ENCODE peak calls at places on chromosomes 13 and 19, in ten cellular contexts. L, Z, G, T, D, H, X, K, C and R are unnamed samples.

GRCh38 chr13:83618966-83619365 is 263.3 kb downstream of the SLITRK1 start:
- DNase-seq in L (no peak), Z (no peak), G (no peak), T (no peak), D (no peak), H (no peak), X (peak), K (no peak), C (no peak), R (no peak)

GRCh38 chr19:40467007-40467565 is 285 bp downstream of the SPTBN4 start:
- DNase-seq in L (no peak), Z (no peak), G (peak), T (no peak), D (no peak), H (no peak), X (no peak), K (no peak), C (no peak), R (no peak)

GRCh38 chr13:29752175-29752574 is 98.2 kb downstream of the UBL3 start:
- DNase-seq in L (peak), Z (no peak), G (no peak), T (no peak), D (no peak), H (peak), X (no peak), K (no peak), C (no peak), R (no peak)

GRCh38 chr13:43132228-43132627 is 108.8 kb downstream of the DNAJC15 start:
- DNase-seq in L (peak), Z (no peak), G (peak), T (no peak), D (no peak), H (peak), X (peak), K (no peak), C (no peak), R (no peak)

GRCh38 chr19:47227347-47228167 is 3.4 kb downstream of the BBC3 start:
- DNase-seq in L (peak), Z (peak), G (peak), T (peak), D (no peak), H (peak), X (peak), K (peak), C (peak), R (peak)

GRCh38 chr19:7928741-7929701 is 3.1 kb upstream of the CTXN1 start:
- DNase-seq in L (peak), Z (no peak), G (peak), T (no peak), D (no peak), H (peak), X (peak), K (no peak), C (peak), R (no peak)

GRCh38 chr19:15107056-15108010 is at the start of gene SYDE1:
- DNase-seq in L (no peak), Z (no peak), G (peak), T (peak), D (no peak), H (peak), X (peak), K (no peak), C (peak), R (no peak)

GRCh38 chr13:114173753-114174152 is 5.3 kb upstream of the CFAP97D2 start:
- DNase-seq in L (no peak), Z (no peak), G (no peak), T (no peak), D (no peak), H (no peak), X (no peak), K (no peak), C (no peak), R (no peak)

GRCh38 chr13:84654654-84655244 is 772.5 kb upstream of the SLITRK1 start:
- DNase-seq in L (peak), Z (no peak), G (no peak), T (no peak), D (no peak), H (no peak), X (no peak), K (no peak), C (no peak), R (no peak)

GRCh38 chr19:6059396-6059947 is 50.8 kb downstream of the RFX2 start:
- DNase-seq in L (no peak), Z (no peak), G (no peak), T (no peak), D (no peak), H (no peak), X (no peak), K (no peak), C (no peak), R (no peak)

GRCh38 chr13:75985132-75985531 is 349.0 kb downstream of the LMO7 start:
- DNase-seq in L (no peak), Z (no peak), G (peak), T (no peak), D (no peak), H (no peak), X (no peak), K (no peak), C (no peak), R (no peak)

GRCh38 chr13:41315466-41316047 is 4.5 kb downstream of the NAA16 start:
- DNase-seq in L (peak), Z (no peak), G (no peak), T (no peak), D (no peak), H (peak), X (no peak), K (no peak), C (no peak), R (no peak)

GRCh38 chr19:7294571-7295212 is 478 bp upstream of the INSR start:
- DNase-seq in L (peak), Z (peak), G (peak), T (peak), D (no peak), H (peak), X (peak), K (peak), C (peak), R (peak)

GRCh38 chr13:113360446-113360845 is 3.5 kb downstream of the GRTP1 start:
- DNase-seq in L (no peak), Z (no peak), G (no peak), T (no peak), D (no peak), H (no peak), X (no peak), K (no peak), C (no peak), R (no peak)

GRCh38 chr13:95456837-95457236 is 95.7 kb upstream of the CLDN10 start:
- DNase-seq in L (peak), Z (no peak), G (no peak), T (no peak), D (no peak), H (no peak), X (no peak), K (no peak), C (no peak), R (no peak)

GRCh38 chr19:41354343-41354974 is 737 bp upstream of the TGFB1 start:
- DNase-seq in L (no peak), Z (no peak), G (no peak), T (peak), D (no peak), H (no peak), X (no peak), K (no peak), C (peak), R (no peak)

GRCh38 chr13:99273128-99273527 is 14.9 kb upstream of the GPR18 start:
- DNase-seq in L (no peak), Z (no peak), G (peak), T (no peak), D (no peak), H (no peak), X (no peak), K (no peak), C (no peak), R (no peak)

GRCh38 chr13:28611654-28612131 is 47.2 kb upstream of the POMP start:
- DNase-seq in L (no peak), Z (no peak), G (no peak), T (no peak), D (no peak), H (peak), X (peak), K (no peak), C (no peak), R (no peak)

GRCh38 chr13:65401315-65401714 is 1828.8 kb downstream of the PCDH9 start:
- DNase-seq in L (no peak), Z (no peak), G (no peak), T (no peak), D (no peak), H (no peak), X (no peak), K (no peak), C (no peak), R (no peak)

GRCh38 chr19:6058411-6059201 is 51.7 kb downstream of the RFX2 start:
- DNase-seq in L (no peak), Z (no peak), G (no peak), T (no peak), D (no peak), H (no peak), X (no peak), K (no peak), C (peak), R (no peak)

GRCh38 chr19:5172859-5173577 is 167.6 kb downstream of the PTPRS start:
- DNase-seq in L (no peak), Z (no peak), G (no peak), T (no peak), D (no peak), H (peak), X (peak), K (no peak), C (no peak), R (no peak)

GRCh38 chr19:3506384-3507340 is 551 bp downstream of the FZR1 start:
- DNase-seq in L (peak), Z (no peak), G (peak), T (peak), D (no peak), H (peak), X (no peak), K (no peak), C (no peak), R (no peak)

GRCh38 chr19:32436692-32437091 is 31.1 kb downstream of the DPY19L3 start:
- DNase-seq in L (no peak), Z (no peak), G (no peak), T (no peak), D (no peak), H (no peak), X (no peak), K (no peak), C (no peak), R (no peak)

GRCh38 chr19:4984448-4984990 is 15.6 kb downstream of the KDM4B start:
- DNase-seq in L (no peak), Z (no peak), G (no peak), T (no peak), D (no peak), H (peak), X (no peak), K (no peak), C (peak), R (no peak)

GRCh38 chr19:15251749-15252397 is 19.6 kb upstream of the EPHX3 start:
- DNase-seq in L (no peak), Z (no peak), G (peak), T (peak), D (no peak), H (peak), X (peak), K (no peak), C (peak), R (no peak)

GRCh38 chr13:40640202-40640601 is 26.2 kb downstream of the FOXO1 start:
- DNase-seq in L (no peak), Z (no peak), G (no peak), T (no peak), D (no peak), H (no peak), X (no peak), K (no peak), C (no peak), R (no peak)